ENCODE peak calls at places on chromosomes 3 and 15, in six cellular contexts. O, Z, S, T, A and F are unnamed samples.

GRCh38 chr3:17742837-17743659 is 617 bp upstream of the TBC1D5 start:
- DNase-seq in Z (no peak), S (no peak), O (no peak), T (no peak), A (no peak), F (no peak)

GRCh38 chr15:60907233-60907947 is 321.7 kb downstream of the RORA start:
- DNase-seq in T (no peak), S (no peak), Z (no peak), O (no peak), A (no peak), F (no peak)

GRCh38 chr3:44359146-44359751 is 20.7 kb downstream of the TCAIM start:
- DNase-seq in T (no peak), Z (no peak), S (no peak), O (no peak), A (no peak), F (no peak)

GRCh38 chr3:193722566-193722965 is 129.6 kb downstream of the OPA1 start:
- DNase-seq in A (no peak), O (no peak), S (no peak), T (no peak), Z (no peak), F (no peak)

GRCh38 chr15:89244512-89244869 is 712 bp downstream of the FANCI start:
- DNase-seq in T (no peak), A (no peak), S (no peak), Z (no peak), O (no peak), F (no peak)

GRCh38 chr3:136750209-136750921 is 1.8 kb downstream of the STAG1 start:
- DNase-seq in Z (no peak), T (no peak), A (no peak), S (no peak), O (no peak), F (no peak)

GRCh38 chr15:96585634-96586386 is 255.3 kb downstream of the NR2F2 start:
- DNase-seq in S (no peak), T (no peak), Z (no peak), O (no peak), A (no peak), F (no peak)

GRCh38 chr3:142447308-142447851 is 457 bp downstream of the XRN1 start:
- DNase-seq in Z (peak), O (no peak), T (peak), S (peak), A (peak), F (peak)

GRCh38 chr3:66797916-66798560 is 200.1 kb upstream of the KBTBD8 start:
- DNase-seq in T (no peak), O (no peak), A (no peak), Z (no peak), S (peak), F (no peak)

GRCh38 chr15:96362001-96362758 is 31.7 kb downstream of the NR2F2 start:
- DNase-seq in A (no peak), S (no peak), O (no peak), T (no peak), Z (no peak), F (no peak)

GRCh38 chr3:179333084-179333483 is 10.3 kb downstream of the ZNF639 start:
- DNase-seq in Z (no peak), O (no peak), S (no peak), A (no peak), T (no peak), F (no peak)

GRCh38 chr3:2156244-2156847 is 57.7 kb downstream of the CNTN4 start:
- DNase-seq in A (no peak), S (peak), T (no peak), Z (no peak), O (no peak), F (no peak)

GRCh38 chr3:124985358-124985757 is 50.8 kb upstream of the MUC13 start:
- DNase-seq in T (no peak), S (no peak), Z (no peak), O (no peak), A (peak), F (no peak)

GRCh38 chr3:127442551-127442950 is 148.0 kb downstream of the TPRA1 start:
- DNase-seq in S (no peak), Z (peak), A (no peak), O (no peak), T (no peak), F (no peak)

GRCh38 chr15:60799885-60800728 is 321.2 kb upstream of the ICE2 start:
- DNase-seq in S (no peak), T (no peak), A (no peak), Z (no peak), O (no peak), F (no peak)

GRCh38 chr3:126312326-126312725 is 44.9 kb downstream of the KLF15 start:
- DNase-seq in T (no peak), S (no peak), A (no peak), Z (peak), O (peak), F (no peak)

GRCh38 chr15:66004618-66005262 is 135.4 kb downstream of the RAB11A start:
- DNase-seq in S (no peak), A (no peak), O (no peak), Z (no peak), T (no peak), F (no peak)

GRCh38 chr3:100044369-100044768 is 69.9 kb downstream of the FILIP1L start:
- DNase-seq in O (no peak), Z (no peak), A (no peak), S (no peak), T (no peak), F (no peak)

GRCh38 chr3:47404955-47405790 is 24.4 kb downstream of the PTPN23 start:
- DNase-seq in Z (no peak), S (no peak), O (no peak), A (no peak), T (no peak), F (no peak)

GRCh38 chr3:37722477-37722876 is 139.2 kb upstream of the CTDSPL start:
- DNase-seq in Z (no peak), O (no peak), T (no peak), S (no peak), A (no peak), F (no peak)

GRCh38 chr15:70670680-70671079 is 92.7 kb downstream of the UACA start:
- DNase-seq in T (no peak), O (no peak), A (no peak), Z (no peak), S (no peak), F (no peak)

GRCh38 chr15:62873203-62873602 is 169.3 kb upstream of the TPM1 start:
- DNase-seq in Z (no peak), A (no peak), T (no peak), O (no peak), S (no peak), F (no peak)

GRCh38 chr3:159765025-159765859 is 223.4 kb upstream of the IL12A start:
- DNase-seq in T (peak), Z (no peak), S (peak), A (peak), O (no peak), F (peak)

GRCh38 chr3:159762981-159763465 is 225.6 kb upstream of the IL12A start:
- DNase-seq in T (peak), S (peak), O (no peak), Z (peak), A (no peak), F (peak)

GRCh38 chr3:159764211-159765024 is 224.2 kb upstream of the IL12A start:
- DNase-seq in O (no peak), S (peak), Z (peak), T (peak), A (no peak), F (peak)

GRCh38 chr3:159762238-159762637 is 226.4 kb upstream of the IL12A start:
- DNase-seq in A (no peak), T (no peak), S (no peak), O (no peak), Z (no peak), F (no peak)

GRCh38 chr3:159763466-159764210 is 225.0 kb upstream of the IL12A start:
- DNase-seq in O (no peak), S (peak), Z (peak), A (peak), T (no peak), F (no peak)
- TF ChIP-seq POLR2A in O (peak), S (peak), Z (no peak), A (peak), T (no peak), F (no peak)

GRCh38 chr15:75348034-75348562 is 1.3 kb downstream of the NEIL1 start:
- DNase-seq in S (no peak), A (no peak), T (no peak), O (no peak), Z (no peak), F (no peak)

GRCh38 chr15:75348563-75349350 is 1.9 kb downstream of the NEIL1 start:
- DNase-seq in Z (peak), S (peak), O (no peak), A (no peak), T (no peak), F (no peak)

GRCh38 chr15:75352186-75352585 is 5.3 kb downstream of the NEIL1 start:
- DNase-seq in S (no peak), A (no peak), Z (no peak), T (no peak), O (no peak), F (no peak)

GRCh38 chr15:75350601-75351331 is 3.9 kb downstream of the NEIL1 start:
- DNase-seq in T (no peak), O (no peak), S (no peak), Z (no peak), A (no peak), F (no peak)

DNA sequence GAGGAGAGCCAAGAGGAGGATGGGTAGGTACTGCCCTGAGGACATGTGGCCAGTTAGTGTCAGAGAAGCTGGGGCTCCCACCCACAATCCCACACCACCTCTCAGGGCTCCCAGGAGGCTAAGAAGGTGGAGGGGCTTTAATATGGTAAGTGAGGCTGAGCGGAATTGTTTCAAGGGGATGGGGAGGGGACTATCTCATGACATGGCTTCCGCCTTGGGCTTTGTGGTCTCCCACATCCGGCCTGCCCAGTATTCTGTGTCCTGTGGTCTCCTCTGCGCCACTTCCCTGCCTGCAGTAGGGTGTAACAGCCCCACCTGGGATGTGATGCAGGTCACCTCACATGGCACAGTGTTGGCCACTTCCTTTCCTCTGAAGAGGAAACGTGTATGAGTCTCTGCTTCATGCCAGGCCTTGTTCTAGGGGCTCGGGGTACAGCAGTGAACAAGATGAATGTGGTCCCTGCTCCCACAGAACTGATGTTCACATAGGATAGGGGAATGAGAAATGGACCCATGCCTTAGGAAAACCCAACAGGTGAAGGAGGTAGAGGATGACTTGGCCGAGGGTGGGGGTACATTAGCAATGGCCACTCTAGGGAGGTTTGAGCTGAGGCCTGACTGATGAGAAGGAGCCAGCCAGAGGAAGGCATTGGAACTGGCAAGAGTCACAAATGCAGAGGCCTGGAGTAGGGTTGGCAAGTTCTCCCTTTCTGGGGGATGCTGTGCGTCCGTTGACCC is 3.2 kb downstream of the NEIL1 start:
- DNase-seq in S (peak), A (no peak), Z (peak), O (no peak), T (no peak), F (no peak)
- TF ChIP-seq POLR2AphosphoS5 in S (no peak), A (peak), Z (peak), O (peak), T (no peak), F (no peak)

GRCh38 chr3:152658977-152659376 is 176.0 kb upstream of the P2RY1 start:
- DNase-seq in A (no peak), T (no peak), S (no peak), O (no peak), Z (no peak), F (no peak)

GRCh38 chr3:152662157-152662556 is 172.8 kb upstream of the P2RY1 start:
- DNase-seq in T (no peak), O (no peak), S (no peak), Z (no peak), A (no peak), F (no peak)

GRCh38 chr3:152657002-152657400 is 177.9 kb upstream of the P2RY1 start:
- DNase-seq in O (no peak), T (no peak), S (no peak), Z (no peak), A (no peak), F (no peak)

GRCh38 chr3:152656207-152657001 is 178.5 kb upstream of the P2RY1 start:
- DNase-seq in A (no peak), T (no peak), S (no peak), O (no peak), Z (no peak), F (no peak)
- H3K4me3 ChIP-seq in A (no peak), T (no peak), S (no peak), O (peak), Z (no peak), F (no peak)

DNA sequence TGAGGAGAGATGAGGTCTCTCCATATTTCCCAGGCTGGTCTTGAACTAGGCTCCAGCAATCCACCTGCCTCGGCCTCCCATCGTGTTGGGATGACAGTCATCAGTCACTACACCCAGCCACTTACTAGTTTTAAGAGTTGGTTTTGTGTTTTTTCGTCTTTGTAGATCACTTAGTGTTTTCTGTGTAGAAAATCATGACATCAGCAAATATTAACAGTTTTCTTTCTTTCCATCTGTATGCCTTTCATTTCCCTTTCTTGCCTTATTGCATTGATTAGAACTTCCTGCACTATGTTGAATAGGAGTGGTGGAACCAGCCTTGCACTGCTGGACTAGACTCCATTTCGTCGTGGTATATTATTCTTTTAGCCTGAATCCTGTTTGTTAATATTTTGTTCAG is 415.5 kb downstream of the FHIT start:
- DNase-seq in O (no peak), S (no peak), A (no peak), T (no peak), Z (no peak), F (no peak)
- TF ChIP-seq POLR2A in O (no peak), S (no peak), A (no peak), T (no peak), Z (no peak), F (no peak)

GRCh38 chr3:56754753-56755365 is 46.9 kb downstream of the ARHGEF3 start:
- DNase-seq in A (no peak), S (peak), Z (peak), T (no peak), O (no peak), F (no peak)

GRCh38 chr3:56761023-56761422 is 40.7 kb downstream of the ARHGEF3 start:
- DNase-seq in Z (no peak), T (no peak), O (no peak), A (no peak), S (no peak), F (no peak)

GRCh38 chr3:56761887-56762605 is 39.7 kb downstream of the ARHGEF3 start:
- DNase-seq in A (no peak), Z (no peak), S (no peak), O (no peak), T (no peak), F (no peak)

GRCh38 chr3:56759532-56759931 is 42.2 kb downstream of the ARHGEF3 start:
- DNase-seq in Z (no peak), S (no peak), A (no peak), O (no peak), T (no peak), F (no peak)

GRCh38 chr3:56758539-56758981 is 43.2 kb downstream of the ARHGEF3 start:
- DNase-seq in T (peak), O (no peak), A (peak), Z (no peak), S (no peak), F (no peak)
- TF ChIP-seq POLR2AphosphoS5 in T (no peak), O (peak), A (peak), Z (no peak), S (no peak), F (no peak)

DNA sequence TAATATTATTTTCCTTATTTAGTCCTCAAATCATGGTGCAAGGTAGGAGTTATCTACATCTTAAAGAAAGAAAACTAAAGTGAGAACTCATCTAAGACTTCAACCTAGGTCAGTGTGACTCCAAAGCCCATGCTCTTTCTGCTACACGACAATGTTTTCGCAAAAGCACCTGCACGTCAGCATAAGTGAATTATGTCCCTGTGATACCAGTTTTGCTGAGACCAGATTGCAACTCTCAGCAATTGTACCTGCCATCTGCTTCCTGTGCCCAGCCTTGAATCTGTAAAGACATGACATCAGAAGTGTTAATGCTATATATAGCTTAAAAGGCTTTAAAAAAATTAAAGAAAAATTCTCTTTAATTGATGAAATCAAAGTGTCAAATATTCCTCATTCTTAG is 43.4 kb downstream of the RETNLB start:
- DNase-seq in T (no peak), S (no peak), A (no peak), O (no peak), Z (no peak), F (no peak)
- H3K4me3 ChIP-seq in T (no peak), S (no peak), A (no peak), O (no peak), Z (no peak), F (no peak)

GRCh38 chr3:147218976-147219375 is 187.4 kb downstream of the ZIC4 start:
- DNase-seq in Z (no peak), O (no peak), A (no peak), S (no peak), T (no peak), F (no peak)
- TF ChIP-seq POLR2A in Z (no peak), O (no peak), A (no peak), S (no peak), T (no peak), F (no peak)

DNA sequence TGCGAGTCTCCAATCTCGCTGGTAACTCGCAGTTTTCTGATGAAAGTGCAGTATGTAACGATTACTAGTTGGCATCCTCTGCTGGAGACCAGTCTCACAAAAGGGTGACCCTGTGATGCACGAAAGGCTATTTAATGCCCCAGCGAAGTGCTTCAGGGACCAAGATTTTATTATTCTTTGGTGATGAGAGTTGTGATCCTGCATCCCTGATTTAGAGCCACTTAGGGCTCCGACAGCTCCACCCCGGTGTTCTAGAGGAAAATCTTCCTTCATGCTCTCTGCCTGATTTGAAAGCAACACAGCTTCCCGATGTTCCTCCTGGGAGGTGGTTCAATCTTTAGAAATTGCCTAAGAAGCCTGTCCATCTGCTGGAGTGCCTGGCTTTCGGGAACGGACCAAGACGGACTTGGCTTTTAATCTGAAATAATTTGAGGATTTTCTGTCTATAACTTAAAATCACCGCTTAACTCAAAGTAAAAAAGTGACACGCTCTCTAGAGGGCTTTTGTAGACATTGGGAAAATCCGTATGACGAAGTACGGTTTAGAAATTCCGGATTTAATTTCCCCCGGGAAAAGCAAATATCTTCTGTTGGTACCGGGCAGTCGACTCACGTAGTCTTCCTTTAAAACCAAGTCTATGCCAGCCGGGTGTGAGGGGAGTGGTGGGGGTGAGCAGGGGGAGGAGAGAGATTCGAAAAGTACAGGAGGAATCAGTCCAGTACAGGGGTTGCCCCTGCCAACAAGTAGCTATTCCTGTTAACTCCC is 990 bp upstream of the ALCAM start:
- DNase-seq in Z (no peak), S (no peak), T (no peak), A (no peak), O (no peak), F (peak)
- TF ChIP-seq POLR2AphosphoS5 in Z (no peak), S (no peak), T (no peak), A (no peak), O (no peak), F (no peak)

DNA sequence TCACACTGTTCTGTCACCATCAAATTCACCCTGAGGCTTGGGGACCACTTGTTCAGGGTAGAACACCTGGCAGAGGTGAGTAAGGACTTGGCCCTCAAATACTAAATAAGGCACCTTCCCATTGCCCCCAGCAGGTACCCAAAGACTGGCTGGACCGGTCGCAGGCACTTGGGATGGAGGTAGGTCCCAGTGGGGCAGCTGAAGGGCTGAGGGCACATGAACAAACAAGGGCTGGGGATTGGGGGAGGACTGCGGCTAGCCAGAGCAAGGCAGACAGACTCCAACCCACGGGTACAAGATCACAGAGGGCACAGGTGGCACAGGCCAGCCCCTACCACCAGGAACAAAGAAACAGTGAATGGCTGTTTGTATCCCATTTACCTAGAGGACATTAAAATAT is 1.9 kb downstream of the MRPS25 start:
- DNase-seq in A (no peak), O (no peak), T (no peak), S (no peak), Z (no peak), F (no peak)
- H3K4me3 ChIP-seq in A (peak), O (peak), T (peak), S (no peak), Z (no peak), F (no peak)